ENCODE peak calls at places on chromosomes 2 and 18, in six cellular contexts. G, U, M, R, A and D are unnamed samples.

GRCh38 chr2:40244251-40245010 is 207.5 kb downstream of the SLC8A1 start:
- DNase-seq in M (no peak), A (no peak), R (peak), G (peak), U (no peak), D (peak)

GRCh38 chr2:101205521-101205998 is 47.1 kb upstream of the CNOT11 start:
- DNase-seq in R (peak), A (peak), U (no peak), M (peak), G (peak), D (peak)

GRCh38 chr2:24909555-24910177 is 10.4 kb downstream of the ADCY3 start:
- DNase-seq in R (no peak), M (no peak), U (no peak), G (no peak), A (no peak), D (no peak)

GRCh38 chr2:177484396-177484795 is 91.8 kb downstream of the AGPS start:
- DNase-seq in G (no peak), M (peak), A (no peak), U (no peak), R (no peak), D (no peak)

GRCh38 chr2:3443083-3443482 is 63.6 kb downstream of the TRAPPC12 start:
- DNase-seq in G (no peak), M (no peak), R (no peak), A (no peak), U (no peak), D (no peak)

GRCh38 chr2:26562811-26563645 is 78.1 kb downstream of the CIB4 start:
- DNase-seq in G (no peak), R (peak), U (no peak), A (peak), M (no peak), D (peak)

GRCh38 chr18:12911025-12911927 is 27.2 kb upstream of the PTPN2 start:
- DNase-seq in M (peak), A (no peak), G (no peak), U (no peak), R (no peak), D (no peak)

GRCh38 chr2:145350011-145350410 is 830.1 kb upstream of the ZEB2 start:
- DNase-seq in A (no peak), M (no peak), R (no peak), U (no peak), G (no peak), D (no peak)

GRCh38 chr2:160694631-160695030 is 201.0 kb upstream of the RBMS1 start:
- DNase-seq in U (no peak), G (no peak), A (no peak), R (no peak), M (no peak), D (no peak)

GRCh38 chr2:240452471-240453256 is 17.2 kb downstream of the GPC1 start:
- DNase-seq in M (peak), U (peak), A (peak), G (no peak), R (peak), D (no peak)

GRCh38 chr2:89833116-89833779 is 1141.8 kb downstream of the RPIA start:
- DNase-seq in M (no peak), A (no peak), R (no peak), U (no peak), G (no peak), D (no peak)

GRCh38 chr2:80311304-80311703 is 6.8 kb upstream of the LRRTM1 start:
- DNase-seq in A (no peak), R (no peak), M (no peak), U (no peak), G (no peak), D (no peak)

GRCh38 chr2:205763708-205764501 is 81.6 kb downstream of the NRP2 start:
- DNase-seq in M (peak), U (peak), G (peak), R (peak), A (peak), D (peak)
- TF ChIP-seq EP300 in M (no peak), U (no peak), G (peak), R (no peak), A (peak), D (peak)

DNA sequence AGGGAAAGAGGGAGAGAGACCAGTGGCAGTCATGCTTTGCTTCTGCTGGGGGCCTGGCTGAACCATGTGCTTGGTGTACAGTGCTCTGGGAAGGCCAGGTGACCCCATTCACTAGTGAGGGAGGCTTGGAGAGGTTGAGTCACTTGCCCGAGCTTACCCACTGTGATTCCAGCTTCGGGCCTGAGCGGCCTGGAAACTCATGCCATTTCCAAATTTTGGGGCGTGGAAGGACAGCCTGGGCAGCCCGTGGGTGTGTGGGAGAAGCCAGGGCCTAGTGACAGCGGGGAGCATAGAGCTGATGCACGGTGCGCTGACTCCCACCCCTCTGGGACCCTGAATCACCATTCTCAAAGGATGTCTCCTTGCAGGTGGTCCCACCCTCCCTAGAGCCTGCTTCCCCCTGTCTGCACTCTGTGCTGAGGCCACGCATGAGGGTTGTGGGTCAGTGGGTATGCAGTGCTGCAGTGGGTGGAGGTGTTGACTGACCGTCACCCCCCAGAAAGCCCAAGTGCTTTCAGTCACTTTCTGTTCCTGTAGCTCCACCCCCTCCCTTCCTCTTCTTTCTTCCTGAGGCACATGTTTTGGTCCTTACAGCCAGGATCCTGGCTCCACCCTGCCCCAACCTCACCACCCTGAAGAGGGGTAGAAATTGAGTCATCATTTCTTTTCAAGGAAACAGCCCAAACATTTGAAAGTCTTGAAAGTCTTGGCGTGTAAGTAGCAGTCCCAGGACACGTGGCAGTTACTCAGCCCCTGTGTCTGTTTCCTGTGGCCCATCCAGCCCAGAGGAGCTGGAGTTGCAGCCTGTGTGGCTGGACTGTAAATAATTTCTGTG is 69.3 kb upstream of the MCFD2 start:
- DNase-seq in U (peak), G (no peak), R (peak), M (no peak), A (peak), D (peak)
- TF ChIP-seq EP300 in U (no peak), G (no peak), R (no peak), M (no peak), A (no peak), D (peak)

GRCh38 chr2:12456293-12457151 is 260.2 kb upstream of the TRIB2 start:
- DNase-seq in A (peak), R (peak), M (no peak), U (peak), G (no peak), D (peak)
- TF ChIP-seq EP300 in A (peak), R (no peak), M (no peak), U (peak), G (no peak), D (peak)

GRCh38 chr2:62415518-62415917 is 90.5 kb downstream of the TMEM17 start:
- DNase-seq in G (no peak), A (no peak), R (no peak), U (no peak), M (no peak), D (no peak)

GRCh38 chr2:62410926-62411456 is 95.0 kb downstream of the TMEM17 start:
- DNase-seq in U (no peak), R (no peak), M (no peak), G (no peak), A (no peak), D (no peak)

GRCh38 chr2:62412347-62412742 is 93.7 kb downstream of the TMEM17 start:
- DNase-seq in M (no peak), A (no peak), U (peak), R (no peak), G (no peak), D (no peak)

GRCh38 chr2:62413116-62413663 is 92.8 kb downstream of the TMEM17 start:
- DNase-seq in M (no peak), U (no peak), R (no peak), G (no peak), A (no peak), D (no peak)

DNA sequence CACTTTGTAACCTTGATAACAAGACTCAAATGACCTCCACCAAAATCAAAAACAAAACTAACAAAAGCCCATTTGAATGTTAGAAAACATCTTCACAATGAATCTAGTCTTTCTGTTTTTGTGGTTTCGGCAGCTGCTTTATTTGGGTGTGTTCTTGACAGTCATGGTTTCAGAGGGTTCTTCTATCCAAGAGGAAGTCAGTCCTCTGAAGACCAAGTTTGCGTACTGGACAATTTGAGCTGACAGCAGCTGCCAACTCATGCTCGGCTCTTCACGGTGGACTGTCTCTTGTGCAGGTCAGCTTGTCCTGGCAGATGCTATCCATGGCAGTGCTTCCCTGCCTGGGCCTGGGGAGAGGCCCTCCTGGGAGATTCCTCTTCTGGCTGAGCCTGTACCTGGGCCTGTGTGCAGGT is 91.0 kb downstream of the TMEM17 start:
- DNase-seq in U (no peak), A (no peak), M (no peak), R (no peak), G (no peak), D (no peak)
- TF ChIP-seq EP300 in U (no peak), A (no peak), M (no peak), R (no peak), G (no peak), D (no peak)